ENCODE peak calls at places on chromosomes 1 and 21, in nine cellular contexts. I is activated CD8-positive, alpha-beta memory T cell treated with anti-CD3 and anti-CD28 coated beads, Interleukin-2, amount 10 ng/mL, durations not matched to agents 7 days and 5 days; T is AG20443; B is AG04449; K is stimulated activated CD4-positive, alpha-beta T cell treated with anti-CD3 and anti-CD28 coated beads, Interleukin-4, amount 100 ng/mL, for 1 hour; C is NCI-H1417; Q is CD4-positive, CD25-positive, alpha-beta regulatory T cell; F is fibroblast of the aortic adventitia; N is T-helper 22 cell. W is an unnamed sample.

GRCh38 chr1:27135920-27136551 is 18.9 kb downstream of the SLC9A1 start:
- DNase-seq in I (peak; percentile 43), T (peak; percentile 52), B (no peak), K (no peak), C (no peak), Q (no peak), F (peak; percentile 41), N (no peak), W (peak; percentile 48)

GRCh38 chr1:155979525-155980343 is 1.4 kb upstream of the ARHGEF2 start:
- DNase-seq in I (no peak), T (no peak), B (no peak), K (no peak), C (no peak), Q (no peak), F (peak; percentile 60), N (no peak), W (peak; percentile 63)

GRCh38 chr21:26769613-26770188 is 75.5 kb downstream of the ADAMTS1 start:
- DNase-seq in I (no peak), T (peak; percentile 42), B (no peak), K (no peak), C (peak; percentile 11), Q (peak; percentile 23), F (peak; percentile 83), N (no peak), W (peak; percentile 78)

GRCh38 chr1:162035241-162035640 is 11.6 kb upstream of the OLFML2B start:
- DNase-seq in I (no peak), T (no peak), B (no peak), K (no peak), C (peak; percentile 15), Q (no peak), F (peak; percentile 14), N (no peak), W (peak; percentile 26)

GRCh38 chr1:230288641-230289349 is 137.3 kb downstream of the PGBD5 start:
- DNase-seq in I (no peak), T (no peak), B (no peak), K (no peak), C (no peak), Q (no peak), F (peak; percentile 8), N (no peak), W (peak; percentile 51)

GRCh38 chr1:228445867-228446584 is 29.4 kb upstream of the TRIM17 start:
- DNase-seq in I (peak; percentile 72), T (peak; percentile 79), B (no peak), K (peak; percentile 34), C (no peak), Q (peak; percentile 60), F (peak; percentile 57), N (no peak), W (peak; percentile 70)

GRCh38 chr1:36322786-36323635 is 434 bp downstream of the EVA1B start:
- DNase-seq in I (peak; percentile 76), T (peak; percentile 68), B (no peak), K (peak; percentile 29), C (no peak), Q (peak; percentile 61), F (peak; percentile 58), N (no peak), W (peak; percentile 79)

GRCh38 chr1:245906207-245906606 is 600.9 kb downstream of the SMYD3 start:
- DNase-seq in I (no peak), T (no peak), B (no peak), K (no peak), C (no peak), Q (no peak), F (no peak), N (no peak), W (no peak)

GRCh38 chr1:184748767-184749166 is 5.9 kb downstream of the EDEM3 start:
- DNase-seq in I (no peak), T (no peak), B (no peak), K (no peak), C (no peak), Q (no peak), F (peak; percentile 43), N (no peak), W (peak; percentile 36)

GRCh38 chr1:108049083-108049819 is 84.3 kb upstream of the VAV3 start:
- DNase-seq in I (no peak), T (peak; percentile 52), B (no peak), K (peak; percentile 17), C (no peak), Q (peak; percentile 50), F (no peak), N (no peak), W (peak; percentile 61)

GRCh38 chr1:236853916-236854601 is 59.0 kb downstream of the MTR start:
- DNase-seq in I (no peak), T (peak; percentile 45), B (peak; percentile 46), K (no peak), C (no peak), Q (no peak), F (peak; percentile 24), N (no peak), W (peak; percentile 66)

GRCh38 chr1:38559180-38559874 is 300.2 kb downstream of the RRAGC start:
- DNase-seq in I (peak; percentile 95), T (no peak), B (no peak), K (peak; percentile 63), C (no peak), Q (peak; percentile 96), F (no peak), N (peak; percentile 69), W (peak; percentile 10)

GRCh38 chr1:247411583-247412295 is 4.2 kb upstream of the NLRP3 start:
- DNase-seq in I (no peak), T (no peak), B (no peak), K (no peak), C (no peak), Q (no peak), F (no peak), N (no peak), W (no peak)

GRCh38 chr1:233386336-233386735 is 58.8 kb downstream of the MAP3K21 start:
- DNase-seq in I (no peak), T (no peak), B (no peak), K (no peak), C (no peak), Q (no peak), F (no peak), N (no peak), W (peak; percentile 34)

GRCh38 chr1:59427784-59428183 is 130.9 kb downstream of the FGGY start:
- DNase-seq in I (no peak), T (no peak), B (no peak), K (no peak), C (no peak), Q (no peak), F (no peak), N (no peak), W (no peak)

GRCh38 chr1:188669715-188670114 is 1807.9 kb downstream of the BRINP3 start:
- DNase-seq in I (no peak), T (no peak), B (no peak), K (no peak), C (no peak), Q (no peak), F (peak; percentile 32), N (no peak), W (no peak)

GRCh38 chr1:209490013-209490412 is 93.5 kb upstream of the CAMK1G start:
- DNase-seq in I (no peak), T (peak; percentile 30), B (no peak), K (no peak), C (peak; percentile 20), Q (no peak), F (peak; percentile 37), N (no peak), W (peak; percentile 46)

GRCh38 chr21:25867041-25867440 is 132.3 kb downstream of the GABPA start:
- DNase-seq in I (no peak), T (no peak), B (no peak), K (no peak), C (no peak), Q (no peak), F (no peak), N (no peak), W (no peak)

GRCh38 chr1:56258395-56258794 is 321.0 kb downstream of the PLPP3 start:
- DNase-seq in I (no peak), T (no peak), B (no peak), K (no peak), C (peak; percentile 36), Q (no peak), F (no peak), N (no peak), W (no peak)

GRCh38 chr21:42043201-42043895 is 27.8 kb upstream of the UMODL1 start:
- DNase-seq in I (no peak), T (no peak), B (no peak), K (no peak), C (no peak), Q (no peak), F (no peak), N (no peak), W (no peak)

GRCh38 chr1:201538618-201539551 is at the start of gene NAV1:
- DNase-seq in I (no peak), T (peak; percentile 89), B (no peak), K (no peak), C (peak; percentile 68), Q (no peak), F (peak; percentile 85), N (no peak), W (peak; percentile 94)

GRCh38 chr1:52955129-52955970 is 28.3 kb downstream of the SCP2 start:
- DNase-seq in I (no peak), T (peak; percentile 64), B (peak; percentile 46), K (no peak), C (no peak), Q (no peak), F (peak; percentile 94), N (no peak), W (peak; percentile 92)

GRCh38 chr1:224737353-224737727 is 121.2 kb downstream of the CNIH3 start:
- DNase-seq in I (no peak), T (no peak), B (no peak), K (no peak), C (no peak), Q (no peak), F (no peak), N (no peak), W (no peak)

GRCh38 chr1:235047331-235047871 is 81.2 kb downstream of the TOMM20 start:
- DNase-seq in I (no peak), T (no peak), B (no peak), K (no peak), C (no peak), Q (no peak), F (no peak), N (no peak), W (no peak)

GRCh38 chr1:183303901-183304300 is 114.3 kb downstream of the NMNAT2 start:
- DNase-seq in I (no peak), T (no peak), B (no peak), K (no peak), C (no peak), Q (no peak), F (no peak), N (no peak), W (peak; percentile 72)

GRCh38 chr1:218349365-218350021 is 4.4 kb downstream of the TGFB2 start:
- DNase-seq in I (no peak), T (no peak), B (no peak), K (no peak), C (no peak), Q (no peak), F (no peak), N (no peak), W (no peak)

W was measured in GM23248.